ENCODE peak calls at places on chromosomes 1 and 21, in nine cellular contexts. G is amniotic epithelial cell; M is AG04450; Q is M059J; F is lung; I is caudate nucleus; C is activated gamma-delta T cell; S is RPMI7951; D is activated CD4-positive, alpha-beta T cell treated with anti-CD3 and anti-CD28 coated beads, Interleukin-2, amount 50 U/mL, for 1 hour. T is an unnamed sample.

GRCh38 chr1:23344987-23345472 is 946 bp upstream of the HNRNPR start:
- DNase-seq in G (no peak), S (peak), I (no peak), M (no peak), F (no peak), D (no peak), C (no peak), Q (no peak), T (no peak)

GRCh38 chr1:180925471-180926051 is 12.9 kb downstream of the KIAA1614 start:
- DNase-seq in F (no peak), I (peak), S (peak), G (no peak), Q (no peak), C (no peak), D (no peak), M (no peak), T (no peak)

GRCh38 chr1:145983206-145983675 is 13.1 kb downstream of the TXNIP start:
- DNase-seq in C (no peak), F (no peak), I (no peak), G (no peak), M (no peak), S (no peak), D (no peak), Q (no peak), T (no peak)

GRCh38 chr1:99565606-99566289 is 80.2 kb upstream of the PALMD start:
- DNase-seq in Q (peak), G (peak), C (no peak), I (no peak), D (no peak), M (no peak), S (no peak), F (no peak), T (no peak)

GRCh38 chr21:26389971-26390641 is 183.0 kb downstream of the CYYR1 start:
- DNase-seq in D (no peak), S (peak), G (peak), F (no peak), I (no peak), C (no peak), M (no peak), Q (peak), T (peak)

GRCh38 chr1:24864409-24864808 is 65.7 kb downstream of the RUNX3 start:
- DNase-seq in F (peak), M (no peak), Q (no peak), D (no peak), I (no peak), C (no peak), G (no peak), S (no peak), T (no peak)

GRCh38 chr1:26138974-26139558 is 19.8 kb upstream of the FAM110D start:
- DNase-seq in G (no peak), F (no peak), C (no peak), S (no peak), M (no peak), I (no peak), D (no peak), Q (no peak), T (no peak)

GRCh38 chr1:159936284-159936904 is 9.0 kb downstream of the IGSF9 start:
- DNase-seq in M (no peak), I (peak), G (no peak), C (peak), D (peak), Q (peak), S (no peak), F (peak), T (peak)

GRCh38 chr1:201721131-201722049 is 107.6 kb upstream of the IPO9 start:
- DNase-seq in Q (peak), C (no peak), F (no peak), G (peak), D (no peak), S (peak), I (no peak), M (no peak), T (peak)

GRCh38 chr1:17065667-17066066 is 11.8 kb upstream of the SDHB start:
- DNase-seq in Q (no peak), S (no peak), F (no peak), D (no peak), C (no peak), I (no peak), G (no peak), M (no peak), T (no peak)

GRCh38 chr21:23789864-23790263 is 1817.4 kb downstream of the MRPL39 start:
- DNase-seq in D (no peak), S (no peak), F (no peak), M (no peak), G (no peak), Q (no peak), I (no peak), C (no peak), T (no peak)

GRCh38 chr1:20787775-20788488 is 825 bp upstream of the HP1BP3 start:
- DNase-seq in S (peak), C (no peak), I (no peak), M (no peak), Q (peak), G (peak), D (no peak), F (no peak), T (peak)

GRCh38 chr1:28091043-28091781 is 2.8 kb upstream of the EYA3 start:
- DNase-seq in S (peak), G (peak), D (peak), F (peak), Q (peak), M (peak), I (peak), C (no peak), T (peak)

GRCh38 chr1:2115008-2115921 is 65.1 kb downstream of the PRKCZ start:
- DNase-seq in D (no peak), C (no peak), S (no peak), M (no peak), I (no peak), G (no peak), F (no peak), Q (no peak), T (no peak)

T was measured in choroid plexus epithelial cell.